ENCODE peak calls at places on chromosomes 5 and 9, in four cellular contexts. One of them, this sample, is unnamed.

GRCh38 chr5:470961-471749 is 28.2 kb downstream of the EXOC3 start:
- DNase-seq in HCT116: no peak
- DNase-seq in HepG2: no peak
- DNase-seq in K562: no peak
- DNase-seq in this sample: no peak

GRCh38 chr9:17229945-17230560 is 95.2 kb downstream of the CNTLN start:
- DNase-seq in K562: no peak
- DNase-seq in HCT116: no peak
- DNase-seq in HepG2: peak; percentile 6
- DNase-seq in this sample: no peak

GRCh38 chr5:107772418-107773310 is 101.9 kb upstream of the EFNA5 start:
- DNase-seq in HepG2: no peak
- DNase-seq in K562: no peak
- DNase-seq in HCT116: no peak
- DNase-seq in this sample: no peak

GRCh38 chr5:2710910-2711309 is 40.6 kb downstream of the IRX2 start:
- DNase-seq in HCT116: no peak
- DNase-seq in K562: no peak
- DNase-seq in HepG2: no peak
- DNase-seq in this sample: no peak

GRCh38 chr5:136686192-136686872 is 321.0 kb upstream of the TRPC7 start:
- DNase-seq in HCT116: no peak
- DNase-seq in HepG2: peak; percentile 10
- DNase-seq in K562: no peak
- DNase-seq in this sample: peak; percentile 1

GRCh38 chr5:58751222-58751621 is 168.3 kb downstream of the RAB3C start:
- DNase-seq in K562: no peak
- DNase-seq in HepG2: no peak
- DNase-seq in HCT116: peak; percentile 13
- DNase-seq in this sample: peak; percentile 43

GRCh38 chr5:135025730-135026644 is 8.0 kb downstream of the PITX1 start:
- DNase-seq in K562: no peak
- DNase-seq in HepG2: no peak
- DNase-seq in HCT116: no peak
- DNase-seq in this sample: no peak

GRCh38 chr5:33736510-33736909 is 155.3 kb downstream of the ADAMTS12 start:
- DNase-seq in HepG2: peak; percentile 4
- DNase-seq in HCT116: no peak
- DNase-seq in K562: no peak
- DNase-seq in this sample: no peak

GRCh38 chr9:131349881-131350563 is 43.9 kb upstream of the PRRC2B start:
- DNase-seq in HepG2: peak; percentile 62
- DNase-seq in HCT116: peak; percentile 62
- DNase-seq in K562: peak; percentile 86
- DNase-seq in this sample: peak; percentile 33

GRCh38 chr5:68839019-68839552 is 254.7 kb upstream of the SLC30A5 start:
- DNase-seq in HepG2: no peak
- DNase-seq in HCT116: no peak
- DNase-seq in K562: no peak
- DNase-seq in this sample: no peak

GRCh38 chr9:17776735-17777134 is 197.9 kb downstream of the SH3GL2 start:
- DNase-seq in K562: no peak
- DNase-seq in HepG2: no peak
- DNase-seq in HCT116: no peak
- DNase-seq in this sample: no peak

GRCh38 chr9:129773262-129774048 is 20.6 kb upstream of the PTGES start:
- DNase-seq in HepG2: peak; percentile 69
- DNase-seq in HCT116: no peak
- DNase-seq in K562: no peak
- DNase-seq in this sample: no peak

GRCh38 chr5:167665841-167666375 is 625.5 kb upstream of the WWC1 start:
- DNase-seq in K562: no peak
- DNase-seq in HCT116: no peak
- DNase-seq in HepG2: no peak
- DNase-seq in this sample: no peak

GRCh38 chr9:127173063-127173462 is 50.6 kb upstream of the ANGPTL2 start:
- DNase-seq in HCT116: no peak
- DNase-seq in K562: no peak
- DNase-seq in HepG2: no peak
- DNase-seq in this sample: no peak

GRCh38 chr5:173004447-173004846 is 20.9 kb downstream of the ATP6V0E1 start:
- DNase-seq in K562: no peak
- DNase-seq in HCT116: no peak
- DNase-seq in HepG2: no peak
- DNase-seq in this sample: no peak

GRCh38 chr9:38388283-38389223 is 3.9 kb upstream of the ALDH1B1 start:
- DNase-seq in HepG2: peak; percentile 44
- DNase-seq in K562: no peak
- DNase-seq in HCT116: no peak
- DNase-seq in this sample: no peak

GRCh38 chr9:90307177-90307833 is 335.3 kb downstream of the DIRAS2 start:
- DNase-seq in HCT116: no peak
- DNase-seq in HepG2: no peak
- DNase-seq in K562: no peak
- DNase-seq in this sample: no peak

GRCh38 chr5:172820046-172820767 is 13.8 kb upstream of the ERGIC1 start:
- DNase-seq in K562: no peak
- DNase-seq in HepG2: no peak
- DNase-seq in HCT116: peak; percentile 7
- DNase-seq in this sample: no peak

GRCh38 chr5:16453609-16454008 is 12.0 kb downstream of the ZNF622 start:
- DNase-seq in HCT116: no peak
- DNase-seq in HepG2: no peak
- DNase-seq in K562: no peak
- DNase-seq in this sample: no peak
- TF ChIP-seq CTCF in HCT116: peak; percentile 13
- TF ChIP-seq CTCF in HepG2: no peak
- TF ChIP-seq CTCF in K562: no peak
- TF ChIP-seq CTCF in this sample: no peak

GRCh38 chr5:110879675-110880074 is 140.9 kb downstream of the SLC25A46 start:
- DNase-seq in K562: no peak
- DNase-seq in HCT116: no peak
- DNase-seq in HepG2: no peak
- DNase-seq in this sample: no peak

GRCh38 chr5:110884005-110884404 is 145.2 kb downstream of the SLC25A46 start:
- DNase-seq in HepG2: no peak
- DNase-seq in K562: no peak
- DNase-seq in HCT116: no peak
- DNase-seq in this sample: no peak

DNA sequence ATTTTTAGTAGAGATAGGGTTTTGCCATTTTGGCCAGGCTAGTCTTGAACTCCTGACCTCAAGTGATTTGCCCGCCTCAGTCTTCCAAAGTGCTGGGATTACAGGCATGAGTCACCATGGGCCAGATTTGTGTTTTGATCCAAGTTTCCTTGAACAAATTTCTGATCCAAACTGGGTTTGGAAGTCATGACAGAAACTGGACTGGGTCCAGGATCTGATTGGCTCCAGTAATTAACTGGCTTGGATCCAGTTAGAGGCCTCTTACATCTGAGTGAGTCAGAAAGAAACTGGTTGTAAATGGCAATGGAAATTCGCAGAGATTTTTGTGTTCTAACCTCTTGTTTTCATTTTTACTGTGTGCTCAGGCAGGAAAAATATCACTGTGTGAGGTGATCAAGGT is 141.6 kb downstream of the SLC25A46 start:
- DNase-seq in HCT116: no peak
- DNase-seq in HepG2: no peak
- DNase-seq in K562: no peak
- DNase-seq in this sample: no peak
- TF ChIP-seq TCF7L2 in HCT116: no peak
- TF ChIP-seq TCF7L2 in HepG2: no peak
- TF ChIP-seq TCF7L2 in K562: no peak
- TF ChIP-seq TCF7L2 in this sample: no peak

DNA sequence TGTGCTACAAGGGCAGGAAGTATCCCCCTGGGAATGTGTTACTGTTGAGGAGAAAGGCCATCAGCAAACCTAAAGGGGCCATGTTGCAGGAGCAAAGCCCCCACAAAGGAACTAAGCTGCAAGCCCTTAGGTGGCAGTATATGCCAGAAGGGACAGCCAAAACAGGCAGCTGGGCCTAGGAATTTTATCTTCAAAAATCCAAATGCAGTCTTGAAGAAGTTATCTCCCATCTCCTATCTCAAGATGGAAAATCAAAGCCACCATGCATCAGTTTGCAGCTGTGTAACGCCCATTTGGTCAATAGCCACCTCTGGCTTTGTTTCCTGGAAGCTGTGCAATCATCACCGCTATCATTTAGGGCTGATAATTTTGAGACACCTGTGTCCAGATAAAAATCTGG is 400.3 kb downstream of the ARHGEF28 start:
- DNase-seq in K562: no peak
- DNase-seq in HCT116: no peak
- DNase-seq in HepG2: no peak
- DNase-seq in this sample: no peak
- TF ChIP-seq CTCF in K562: no peak
- TF ChIP-seq CTCF in HCT116: no peak
- TF ChIP-seq CTCF in HepG2: no peak
- TF ChIP-seq CTCF in this sample: peak; percentile 23

DNA sequence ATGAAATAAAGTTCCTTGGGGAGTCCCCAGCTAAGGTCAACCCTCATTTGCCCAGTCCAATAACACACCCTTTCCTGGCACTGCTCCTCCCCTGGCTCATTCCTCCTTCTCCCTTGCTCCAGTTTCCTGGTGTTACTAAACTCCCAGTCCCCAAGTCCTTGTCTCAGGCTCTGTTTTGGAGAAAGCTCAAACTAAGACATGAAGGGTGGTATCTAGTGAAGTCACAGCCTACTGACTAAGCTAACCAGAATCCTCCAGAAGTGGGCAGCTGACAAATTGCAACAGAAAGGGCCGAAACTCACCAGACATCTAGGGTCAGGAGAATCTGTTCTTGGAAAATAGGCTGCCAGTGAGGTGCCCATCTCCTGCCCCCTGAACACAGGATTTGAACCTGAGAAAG is 118.7 kb upstream of the NEK6 start:
- DNase-seq in K562: no peak
- DNase-seq in HepG2: no peak
- DNase-seq in HCT116: no peak
- DNase-seq in this sample: no peak
- TF ChIP-seq TCF7L2 in K562: no peak
- TF ChIP-seq TCF7L2 in HepG2: no peak
- TF ChIP-seq TCF7L2 in HCT116: no peak
- TF ChIP-seq TCF7L2 in this sample: no peak

DNA sequence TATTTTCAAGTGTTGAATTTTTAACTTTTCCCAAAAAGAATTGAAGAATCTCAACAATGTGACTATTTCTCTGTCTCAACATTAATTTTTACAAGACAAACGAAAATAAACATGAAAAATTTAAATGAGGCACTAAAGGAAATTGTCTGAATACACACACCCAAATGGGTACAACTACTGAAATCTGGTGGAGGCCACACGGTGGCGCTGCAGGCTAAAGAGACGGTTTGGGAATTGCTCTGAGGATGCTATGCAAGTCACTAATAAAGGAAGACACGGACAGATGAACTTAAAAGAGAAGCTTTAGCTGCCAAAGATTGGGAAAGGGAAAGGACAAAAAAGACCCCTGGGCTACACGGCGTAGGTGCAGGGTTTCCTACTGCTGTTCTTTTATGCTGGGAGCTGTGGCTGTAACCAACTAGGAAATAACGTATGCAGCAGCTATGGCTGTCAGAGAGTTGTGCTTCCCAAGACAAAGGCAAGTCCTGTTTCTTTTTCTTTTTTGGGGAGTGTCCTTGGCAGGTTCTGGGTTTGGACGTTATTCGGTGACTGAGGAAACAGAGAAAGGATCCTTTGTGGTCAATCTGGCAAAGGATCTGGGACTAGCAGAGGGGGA is at the start of gene PCDHB10:
- DNase-seq in HCT116: peak; percentile 32
- DNase-seq in K562: peak; percentile 42
- DNase-seq in HepG2: peak; percentile 9
- DNase-seq in this sample: no peak
- TF ChIP-seq CTCF in HCT116: peak; percentile 85
- TF ChIP-seq CTCF in K562: peak; percentile 62
- TF ChIP-seq CTCF in HepG2: peak; percentile 72
- TF ChIP-seq CTCF in this sample: peak; percentile 84

DNA sequence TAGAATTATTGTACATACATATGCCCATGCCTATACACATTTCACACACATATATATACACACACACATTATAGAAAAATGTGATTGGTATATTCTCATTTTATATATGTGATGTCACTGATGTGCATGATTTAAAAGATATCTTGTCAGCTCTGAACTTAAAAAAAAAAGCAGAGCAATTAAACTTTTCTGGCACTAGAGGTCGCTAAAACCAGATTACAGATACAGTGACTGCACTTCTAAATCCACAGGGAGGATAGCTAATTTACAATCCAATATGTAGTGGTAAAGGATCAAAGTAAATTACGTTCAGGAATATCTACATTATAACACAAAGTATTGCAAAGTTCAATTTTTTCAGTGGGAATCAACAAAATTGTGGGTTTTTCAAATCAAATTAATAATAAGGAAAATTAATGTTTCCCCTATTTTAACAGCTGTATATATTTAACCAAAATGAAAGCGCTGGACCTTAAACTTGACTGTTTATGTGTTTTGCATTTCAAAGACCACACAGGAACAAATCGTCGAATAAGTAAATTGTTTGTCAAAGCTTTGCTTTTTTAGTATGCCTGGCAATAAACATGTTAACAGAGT is 1201.2 kb upstream of the C9orf72 start:
- DNase-seq in HCT116: peak; percentile 22
- DNase-seq in HepG2: peak; percentile 18
- DNase-seq in K562: no peak
- DNase-seq in this sample: no peak
- TF ChIP-seq TCF7L2 in HCT116: no peak
- TF ChIP-seq TCF7L2 in HepG2: no peak
- TF ChIP-seq TCF7L2 in K562: no peak
- TF ChIP-seq TCF7L2 in this sample: no peak

This sample was measured in Panc1.